ENCODE peak calls at places on chromosomes 13 and 19, in eight cellular contexts. A is Peyer's patch, E is heart left ventricle, X is suprapubic skin, O is HepG2, V is tibial nerve, T is body of pancreas, F is adrenal gland. B is an unnamed sample.

GRCh38 chr19:34994643-34995471 is 5.3 kb upstream of the GRAMD1A start:
- DNase-seq in F (no peak), E (no peak), A (no peak), T (peak; percentile 87), X (no peak), V (no peak), O (peak; percentile 88), B (no peak)

GRCh38 chr13:76632388-76633044 is 253.7 kb downstream of the KCTD12 start:
- DNase-seq in X (no peak), A (no peak), E (no peak), O (no peak), F (no peak), T (no peak), V (no peak), B (no peak)

GRCh38 chr13:40063278-40063698 is 407.8 kb downstream of the COG6 start:
- DNase-seq in O (no peak), F (no peak), X (no peak), E (no peak), V (no peak), A (no peak), T (peak; percentile 52), B (no peak)

GRCh38 chr19:19109601-19110000 is 28.7 kb downstream of the TMEM161A start:
- DNase-seq in E (no peak), O (no peak), A (no peak), T (no peak), F (peak; percentile 39), X (no peak), V (no peak), B (no peak)

GRCh38 chr19:19145281-19145999 is 7.2 kb upstream of the TMEM161A start:
- DNase-seq in V (no peak), A (no peak), T (no peak), O (no peak), X (no peak), F (no peak), E (no peak), B (no peak)

GRCh38 chr13:31887311-31887710 is 144.3 kb upstream of the FRY start:
- DNase-seq in F (no peak), E (no peak), V (no peak), A (no peak), O (no peak), X (no peak), T (no peak), B (no peak)

GRCh38 chr13:52414963-52415362 is 9.0 kb upstream of the THSD1 start:
- DNase-seq in F (no peak), O (no peak), A (no peak), T (no peak), X (no peak), E (no peak), V (no peak), B (no peak)

GRCh38 chr13:109698779-109699178 is 87.6 kb downstream of the IRS2 start:
- DNase-seq in E (no peak), X (no peak), A (no peak), V (no peak), O (no peak), T (no peak), F (no peak), B (no peak)

GRCh38 chr13:112943309-112944125 is 25.5 kb upstream of the MCF2L start:
- DNase-seq in E (peak; percentile 61), A (no peak), T (peak; percentile 57), X (peak; percentile 76), O (no peak), V (no peak), F (peak; percentile 46), B (no peak)

GRCh38 chr13:82772802-82773201 is 1109.5 kb downstream of the SLITRK1 start:
- DNase-seq in X (no peak), V (no peak), O (no peak), E (no peak), T (no peak), A (no peak), F (no peak), B (no peak)

GRCh38 chr13:84187626-84188025 is 305.4 kb upstream of the SLITRK1 start:
- DNase-seq in O (no peak), E (no peak), T (no peak), X (no peak), V (no peak), F (no peak), A (no peak), B (no peak)

GRCh38 chr19:53951436-53951835 is 11.3 kb upstream of the CACNG8 start:
- DNase-seq in E (no peak), X (no peak), V (no peak), T (no peak), F (no peak), A (no peak), O (no peak), B (no peak)

GRCh38 chr19:45773384-45773783 is 4.3 kb upstream of the SIX5 start:
- DNase-seq in V (no peak), E (no peak), O (no peak), A (no peak), F (no peak), T (peak; percentile 86), X (no peak), B (no peak)

GRCh38 chr13:108508263-108508662 is 121.1 kb upstream of the MYO16 start:
- DNase-seq in E (no peak), F (no peak), X (no peak), A (no peak), O (peak; percentile 2), V (no peak), T (no peak), B (peak; percentile 16)

GRCh38 chr19:9178901-9179300 is at the start of gene OR7D2:
- DNase-seq in X (no peak), F (no peak), V (no peak), O (no peak), A (no peak), E (no peak), T (no peak), B (no peak)

GRCh38 chr19:2805261-2805900 is 14.3 kb upstream of the ZNF554 start:
- DNase-seq in X (no peak), V (no peak), E (peak; percentile 20), O (no peak), T (no peak), A (no peak), F (no peak), B (no peak)

GRCh38 chr19:43777163-43777700 is 3.5 kb downstream of the KCNN4 start:
- DNase-seq in F (no peak), A (no peak), E (no peak), O (no peak), X (no peak), V (no peak), T (no peak), B (no peak)

GRCh38 chr13:46270416-46270815 is 58.7 kb downstream of the LRRC63 start:
- DNase-seq in A (no peak), V (no peak), X (no peak), T (no peak), O (no peak), E (no peak), F (no peak), B (no peak)

GRCh38 chr13:99196466-99197256 is 4.0 kb upstream of the UBAC2 start:
- DNase-seq in O (no peak), A (no peak), T (no peak), X (no peak), F (no peak), V (no peak), E (no peak), B (peak; percentile 54)

GRCh38 chr19:43776285-43776684 is 4.5 kb downstream of the KCNN4 start:
- DNase-seq in F (no peak), O (no peak), A (no peak), T (no peak), V (no peak), E (no peak), X (no peak), B (no peak)

GRCh38 chr13:43572601-43573360 is 214.0 kb downstream of the ENOX1 start:
- DNase-seq in O (no peak), F (no peak), E (no peak), T (no peak), A (no peak), V (no peak), X (no peak), B (no peak)

GRCh38 chr13:43305416-43305815 is 282.0 kb downstream of the DNAJC15 start:
- DNase-seq in F (no peak), O (no peak), V (no peak), A (no peak), E (no peak), T (no peak), X (no peak), B (no peak)

GRCh38 chr19:5953034-5953589 is 24.8 kb downstream of the RANBP3 start:
- DNase-seq in O (no peak), T (no peak), A (no peak), V (no peak), F (no peak), X (no peak), E (no peak), B (no peak)
- H3K4me3 ChIP-seq in O (no peak overlapping the region), T (no peak overlapping the region), A (no peak overlapping the region), V (no peak overlapping the region), F (no peak overlapping the region), X (no peak overlapping the region), E (no peak overlapping the region), B (no peak overlapping the region)

DNA sequence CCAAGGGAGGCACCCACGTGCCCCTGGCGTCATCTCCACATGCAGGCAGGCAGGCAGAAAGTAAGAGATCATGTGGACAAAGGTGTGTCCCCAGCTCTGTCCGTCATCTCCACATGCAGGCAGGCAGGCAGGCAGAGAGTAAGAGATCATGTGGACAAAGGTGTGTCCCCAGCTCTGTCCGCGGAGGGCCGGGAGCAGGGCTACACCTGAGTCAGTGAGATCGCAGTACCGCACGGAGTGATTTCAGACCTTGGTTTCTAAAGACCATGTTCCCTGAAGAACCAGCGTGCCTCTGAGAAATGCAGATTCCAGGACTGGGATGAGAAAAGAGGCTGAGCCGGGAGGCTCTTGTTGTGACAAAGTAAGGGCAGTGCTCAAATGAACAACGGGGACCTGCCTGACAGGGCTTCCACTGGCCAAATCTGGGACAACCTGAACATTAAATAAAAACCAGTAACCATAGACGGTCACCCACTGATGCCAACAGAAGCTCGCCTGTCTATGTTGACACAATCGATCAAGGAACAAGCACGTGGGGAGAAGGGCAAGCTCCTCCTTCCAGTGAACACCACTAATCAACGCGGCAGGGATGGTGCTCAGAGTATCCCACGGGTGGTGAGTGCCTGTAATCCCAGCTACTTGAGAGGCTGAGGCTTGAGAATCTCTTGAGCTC is 22.4 kb downstream of the CAPS start:
- DNase-seq in O (no peak), E (no peak), T (peak; percentile 47), X (no peak), F (no peak), A (no peak), V (no peak), B (no peak)
- H3K36me3 ChIP-seq in O (peaks cover 88% of the 10 kb centered on the region), E (peaks cover 42% of the 10 kb centered on the region), T (no peaks in the 10 kb centered on the region), X (peaks cover 66% of the 10 kb centered on the region), F (peaks cover 40% of the 10 kb centered on the region), A (no peaks in the 10 kb centered on the region), V (peaks cover 83% of the 10 kb centered on the region), B (peaks cover 24% of the 10 kb centered on the region)

DNA sequence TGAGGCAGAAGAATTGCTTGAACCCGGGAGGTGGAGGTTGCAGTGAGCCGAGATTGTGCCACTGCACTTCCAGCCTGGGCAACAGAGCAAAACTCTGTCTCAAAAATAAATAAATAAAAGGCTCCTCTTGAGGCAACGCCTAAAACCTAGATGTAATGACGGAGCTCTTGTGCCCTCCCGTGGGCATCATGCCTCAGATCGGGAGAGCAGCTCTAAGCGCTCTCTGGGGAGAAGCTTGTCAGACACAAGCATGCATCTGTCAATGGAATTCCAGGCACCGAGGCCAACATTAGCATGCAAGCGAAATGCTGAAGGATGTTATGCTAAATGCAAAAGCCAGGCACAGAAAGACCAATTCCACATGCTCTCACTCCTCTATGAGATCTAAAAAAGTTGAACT is 45.6 kb upstream of the MRI1 start:
- DNase-seq in V (no peak), A (no peak), X (no peak), E (peak; percentile 58), O (no peak), T (peak; percentile 28), F (no peak), B (no peak)
- TF ChIP-seq POLR2A in V (no peak), A (no peak), X (no peak), E (no peak), O (no peak), T (no peak), F (no peak), B (no peak)

GRCh38 chr19:17105548-17105947 is 30.0 kb downstream of the MYO9B start:
- DNase-seq in T (no peak), V (no peak), A (peak; percentile 50), F (no peak), X (no peak), E (no peak), O (no peak), B (no peak)
- H3K4me3 ChIP-seq in T (no peak overlapping the region), V (no peak overlapping the region), A (no peak overlapping the region), F (no peak overlapping the region), X (no peak overlapping the region), E (no peak overlapping the region), O (no peak overlapping the region), B (no peak overlapping the region)

B was measured in HCT116.